ENCODE peak calls at places on chromosomes 11 and 22, in nine cellular contexts. N is mesendoderm; Z is NCI-H1436 treated with DMSO at 0.1 percent for 48 hours; F is Calu3; X is activated T-cell treated with anti-CD3 and anti-CD28 coated beads, Interleukin-2, amount 50 U/mL, for 48 hours; L is astrocyte of the hippocampus; R is effector memory CD4-positive, alpha-beta T cell; E is stimulated activated CD4-positive, alpha-beta T cell treated with anti-CD3 and anti-CD28 coated beads, Interleukin-4, amount 100 ng/mL, for 48 hours; Q is ACHN. U is an unnamed sample.

GRCh38 chr22:29344137-29344536 is 28.6 kb upstream of the RASL10A start:
- DNase-seq in R (no peak), Z (no peak), F (peak), L (peak), Q (peak), N (peak), E (no peak), X (no peak), U (no peak)

GRCh38 chr11:69353696-69354544 is 60.0 kb downstream of the MYEOV start:
- DNase-seq in L (peak), R (no peak), Z (no peak), X (no peak), F (no peak), N (no peak), Q (no peak), E (no peak), U (no peak)

GRCh38 chr11:114291381-114291780 is 4.8 kb upstream of the NNMT start:
- DNase-seq in F (no peak), Q (peak), X (no peak), L (peak), R (no peak), Z (no peak), N (no peak), E (no peak), U (no peak)

GRCh38 chr11:68545796-68546195 is 85.2 kb downstream of the PPP6R3 start:
- DNase-seq in Z (no peak), R (no peak), N (no peak), E (no peak), F (peak), L (no peak), X (no peak), Q (no peak), U (no peak)

GRCh38 chr11:106410902-106411301 is 333.4 kb downstream of the AASDHPPT start:
- DNase-seq in Q (no peak), E (no peak), R (no peak), X (no peak), L (no peak), Z (no peak), N (no peak), F (no peak), U (no peak)

GRCh38 chr11:45765107-45765668 is 39.8 kb upstream of the SLC35C1 start:
- DNase-seq in F (no peak), N (no peak), Z (no peak), E (no peak), Q (no peak), X (no peak), R (no peak), L (no peak), U (no peak)

GRCh38 chr11:69274531-69275016 is 19.4 kb upstream of the MYEOV start:
- DNase-seq in Z (no peak), R (no peak), X (no peak), F (peak), L (no peak), E (no peak), Q (no peak), N (no peak), U (no peak)

GRCh38 chr11:945986-946385 is 20.3 kb downstream of the AP2A2 start:
- DNase-seq in Z (no peak), R (no peak), E (no peak), X (no peak), F (no peak), L (peak), Q (no peak), N (peak), U (peak)

GRCh38 chr11:697811-698311 is 2.2 kb downstream of the TMEM80 start:
- DNase-seq in Z (no peak), E (no peak), R (no peak), N (no peak), L (peak), Q (peak), F (no peak), X (no peak), U (no peak)

GRCh38 chr22:41971431-41971830 is 2.2 kb downstream of the SEPTIN3 start:
- DNase-seq in N (no peak), X (no peak), Z (no peak), E (no peak), F (no peak), Q (no peak), L (no peak), R (no peak), U (no peak)

GRCh38 chr11:130464289-130464812 is 15.9 kb downstream of the ADAMTS15 start:
- DNase-seq in Q (no peak), E (no peak), L (no peak), Z (no peak), N (no peak), X (no peak), F (no peak), R (no peak), U (no peak)

GRCh38 chr11:62957147-62957546 is 27.6 kb downstream of the SLC22A6 start:
- DNase-seq in Q (no peak), E (no peak), F (no peak), L (no peak), X (no peak), Z (no peak), R (no peak), N (no peak), U (peak)

GRCh38 chr11:36241512-36241911 is 47.7 kb downstream of the COMMD9 start:
- DNase-seq in L (no peak), X (no peak), F (no peak), N (no peak), Z (no peak), Q (no peak), R (no peak), E (no peak), U (no peak)

GRCh38 chr11:132779487-132779886 is 752.8 kb downstream of the OPCML start:
- DNase-seq in R (no peak), Q (no peak), F (no peak), E (no peak), L (peak), X (no peak), Z (no peak), N (peak), U (no peak)

GRCh38 chr11:92269021-92269420 is 44.4 kb downstream of the FAT3 start:
- DNase-seq in X (no peak), E (no peak), L (peak), Z (no peak), N (peak), Q (peak), R (no peak), F (peak), U (no peak)

GRCh38 chr11:124762624-124763155 is 600 bp upstream of the ESAM start:
- DNase-seq in R (no peak), L (peak), F (no peak), Z (no peak), E (peak), X (no peak), Q (peak), N (no peak), U (peak)

GRCh38 chr11:31325162-31325561 is 44.4 kb downstream of the DCDC1 start:
- DNase-seq in F (no peak), N (no peak), Q (peak), L (peak), E (no peak), Z (no peak), X (no peak), R (no peak), U (no peak)

GRCh38 chr11:40722179-40722795 is 737.2 kb downstream of the LRRC4C start:
- DNase-seq in R (no peak), E (peak), Q (peak), L (peak), F (no peak), X (no peak), Z (no peak), N (peak), U (peak)

GRCh38 chr22:41242396-41243117 is 1.8 kb upstream of the CHADL start:
- DNase-seq in Q (no peak), N (no peak), L (no peak), Z (no peak), R (no peak), X (no peak), E (no peak), F (no peak), U (no peak)

GRCh38 chr11:88042238-88043032 is 132.8 kb downstream of the RAB38 start:
- DNase-seq in X (no peak), R (no peak), Q (no peak), E (no peak), Z (no peak), L (no peak), N (peak), F (no peak), U (no peak)

GRCh38 chr11:86703992-86704391 is 31.6 kb upstream of the ME3 start:
- DNase-seq in X (no peak), E (no peak), Z (no peak), L (no peak), N (no peak), Q (no peak), F (no peak), R (no peak), U (no peak)

GRCh38 chr22:38316340-38317236 is 645 bp downstream of the CSNK1E start:
- DNase-seq in R (peak), Q (peak), L (peak), N (peak), E (no peak), X (peak), F (peak), Z (no peak), U (peak)

GRCh38 chr22:36858966-36859365 is 1.8 kb upstream of the NCF4 start:
- DNase-seq in X (no peak), F (no peak), R (no peak), Z (no peak), Q (no peak), E (no peak), N (no peak), L (no peak), U (no peak)

GRCh38 chr11:45455536-45455935 is 169.4 kb upstream of the SYT13 start:
- DNase-seq in R (no peak), E (no peak), N (peak), F (no peak), X (no peak), Z (no peak), Q (no peak), L (no peak), U (no peak)

GRCh38 chr22:39017596-39018365 is 3.1 kb upstream of the APOBEC3D start:
- DNase-seq in R (no peak), N (peak), X (no peak), E (no peak), Z (no peak), L (no peak), Q (no peak), F (no peak), U (no peak)

GRCh38 chr11:79052539-79052938 is 388.3 kb downstream of the TENM4 start:
- DNase-seq in Q (peak), L (peak), X (no peak), Z (no peak), E (no peak), F (no peak), R (no peak), N (peak), U (no peak)

GRCh38 chr22:41799486-41800347 is 762 bp upstream of the CCDC134 start:
- DNase-seq in F (no peak), X (no peak), L (peak), Q (no peak), R (no peak), E (no peak), Z (no peak), N (no peak), U (peak)

GRCh38 chr11:117720061-117720511 is 76.9 kb downstream of the DSCAML1 start:
- DNase-seq in Q (no peak), F (no peak), Z (peak), R (no peak), L (peak), X (no peak), N (no peak), E (no peak), U (no peak)

GRCh38 chr22:36409911-36410756 is 22.4 kb upstream of the MYH9 start:
- DNase-seq in X (peak), R (peak), L (peak), Z (peak), Q (peak), F (peak), E (peak), N (peak), U (peak)